ENCODE peak calls at places on chromosomes 1 and 21, in ten cellular contexts. Y is NCI-H2081; H is astrocyte; O is A172; B is ovary; J is anterior cingulate cortex; U is activated CD4-positive, CD25-positive, alpha-beta regulatory T cell treated with anti-CD3 and anti-CD28 coated beads, Interleukin-2, amount 50 U/mL, for 72 hours; M is NCI-H446 treated with DMSO at 0.1 percent for 48 hours; Q is esophagus squamous epithelium; N is caudate nucleus. T is an unnamed sample.
A peak's percentile ranks its signal among the peaks of the same experiment; 100 is the strongest.

GRCh38 chr1:50279622-50280320 is 143.5 kb downstream of the DMRTA2 start:
- DNase-seq in Y (no peak), H (no peak), O (peak; percentile 3), B (no peak), J (no peak), U (no peak), M (no peak), Q (no peak), N (no peak), T (peak; percentile 47)

GRCh38 chr1:33379631-33380354 is 51.1 kb downstream of the PHC2 start:
- DNase-seq in Y (no peak), H (no peak), O (no peak), B (no peak), J (no peak), U (no peak), M (no peak), Q (no peak), N (no peak), T (no peak)

GRCh38 chr1:202800742-202801141 is 7.5 kb downstream of the KDM5B start:
- DNase-seq in Y (no peak), H (no peak), O (no peak), B (no peak), J (no peak), U (no peak), M (no peak), Q (no peak), N (no peak), T (no peak)

GRCh38 chr1:119115301-119115700 is 25.2 kb downstream of the WARS2 start:
- DNase-seq in Y (no peak), H (no peak), O (no peak), B (no peak), J (no peak), U (no peak), M (peak; percentile 98), Q (no peak), N (no peak), T (no peak)

GRCh38 chr1:216183007-216183406 is 240.2 kb downstream of the USH2A start:
- DNase-seq in Y (no peak), H (peak; percentile 48), O (peak; percentile 76), B (no peak), J (no peak), U (no peak), M (peak; percentile 88), Q (no peak), N (no peak), T (no peak)

GRCh38 chr1:5658340-5659316 is 333.6 kb downstream of the NPHP4 start:
- DNase-seq in Y (no peak), H (no peak), O (no peak), B (no peak), J (no peak), U (no peak), M (no peak), Q (no peak), N (no peak), T (no peak)

GRCh38 chr1:47569681-47570470 is 132.0 kb downstream of the FOXD2 start:
- DNase-seq in Y (no peak), H (peak; percentile 95), O (peak; percentile 91), B (no peak), J (no peak), U (no peak), M (no peak), Q (no peak), N (no peak), T (peak; percentile 51)

GRCh38 chr1:67639336-67639735 is 45.7 kb upstream of the GADD45A start:
- DNase-seq in Y (no peak), H (no peak), O (no peak), B (no peak), J (no peak), U (no peak), M (no peak), Q (no peak), N (no peak), T (no peak)

GRCh38 chr1:159492575-159493323 is 43.1 kb downstream of the OR10J5 start:
- DNase-seq in Y (no peak), H (peak; percentile 72), O (peak; percentile 91), B (no peak), J (no peak), U (no peak), M (no peak), Q (no peak), N (no peak), T (no peak)

GRCh38 chr1:27864264-27864895 is 8.0 kb upstream of the THEMIS2 start:
- DNase-seq in Y (no peak), H (no peak), O (no peak), B (no peak), J (no peak), U (no peak), M (no peak), Q (no peak), N (no peak), T (no peak)

GRCh38 chr1:214683596-214683995 is 80.6 kb downstream of the CENPF start:
- DNase-seq in Y (no peak), H (no peak), O (no peak), B (no peak), J (no peak), U (no peak), M (no peak), Q (no peak), N (no peak), T (no peak)

GRCh38 chr1:208997726-208998312 is 585.7 kb upstream of the CAMK1G start:
- DNase-seq in Y (no peak), H (no peak), O (no peak), B (no peak), J (no peak), U (no peak), M (no peak), Q (no peak), N (no peak), T (peak; percentile 11)

GRCh38 chr1:91790296-91790851 is 95.6 kb downstream of the TGFBR3 start:
- DNase-seq in Y (no peak), H (no peak), O (no peak), B (no peak), J (no peak), U (no peak), M (no peak), Q (no peak), N (no peak), T (no peak)

GRCh38 chr1:10866314-10867091 is 70.1 kb upstream of the CASZ1 start:
- DNase-seq in Y (no peak), H (peak; percentile 16), O (peak; percentile 6), B (no peak), J (no peak), U (no peak), M (no peak), Q (no peak), N (no peak), T (peak; percentile 33)

GRCh38 chr1:113963281-113963906 is 15.9 kb upstream of the OLFML3 start:
- DNase-seq in Y (no peak), H (no peak), O (no peak), B (no peak), J (no peak), U (no peak), M (no peak), Q (no peak), N (no peak), T (no peak)

GRCh38 chr1:11793819-11794218 is 11.9 kb downstream of the MTHFR start:
- DNase-seq in Y (no peak), H (no peak), O (no peak), B (peak; percentile 31), J (no peak), U (no peak), M (no peak), Q (no peak), N (no peak), T (no peak)

GRCh38 chr1:32890516-32891240 is 4.4 kb downstream of the HPCA start:
- DNase-seq in Y (no peak), H (no peak), O (no peak), B (no peak), J (no peak), U (no peak), M (no peak), Q (no peak), N (no peak), T (no peak)

GRCh38 chr21:45892156-45892919 is 89.2 kb upstream of the COL6A1 start:
- DNase-seq in Y (no peak), H (no peak), O (no peak), B (no peak), J (no peak), U (no peak), M (no peak), Q (no peak), N (no peak), T (no peak)

GRCh38 chr21:16667395-16667794 is 845.4 kb upstream of the CXADR start:
- DNase-seq in Y (no peak), H (no peak), O (no peak), B (no peak), J (no peak), U (no peak), M (no peak), Q (no peak), N (no peak), T (no peak)

GRCh38 chr21:15775981-15776380 is 46.2 kb downstream of the USP25 start:
- DNase-seq in Y (no peak), H (peak; percentile 81), O (peak; percentile 65), B (no peak), J (no peak), U (no peak), M (no peak), Q (no peak), N (no peak), T (no peak)

GRCh38 chr1:23169727-23170335 is 1.2 kb upstream of the LUZP1 start:
- DNase-seq in Y (no peak), H (peak; percentile 67), O (no peak), B (peak; percentile 66), J (peak; percentile 52), U (no peak), M (peak; percentile 92), Q (peak; percentile 22), N (no peak), T (peak; percentile 87)

GRCh38 chr1:150161747-150162581 is 12.2 kb downstream of the PLEKHO1 start:
- DNase-seq in Y (no peak), H (peak; percentile 62), O (peak; percentile 64), B (no peak), J (no peak), U (no peak), M (no peak), Q (no peak), N (no peak), T (peak; percentile 52)

GRCh38 chr1:39755965-39756659 is 15.0 kb downstream of the OXCT2 start:
- DNase-seq in Y (no peak), H (no peak), O (no peak), B (no peak), J (no peak), U (no peak), M (no peak), Q (no peak), N (no peak), T (no peak)

GRCh38 chr1:183896466-183897026 is 91.6 kb downstream of the RGL1 start:
- DNase-seq in Y (no peak), H (peak; percentile 73), O (peak; percentile 41), B (no peak), J (no peak), U (no peak), M (no peak), Q (no peak), N (no peak), T (no peak)

GRCh38 chr1:244778356-244778755 is 57.1 kb upstream of the COX20 start:
- DNase-seq in Y (no peak), H (peak; percentile 89), O (peak; percentile 95), B (no peak), J (no peak), U (no peak), M (no peak), Q (no peak), N (no peak), T (peak; percentile 53)

GRCh38 chr1:12398135-12398450 is 168.3 kb downstream of the VPS13D start:
- DNase-seq in Y (no peak), H (no peak), O (no peak), B (no peak), J (no peak), U (no peak), M (no peak), Q (no peak), N (no peak), T (no peak)

GRCh38 chr1:47189844-47190562 is at the start of gene PDZK1IP1:
- DNase-seq in Y (no peak), H (peak; percentile 63), O (peak; percentile 76), B (peak; percentile 73), J (no peak), U (no peak), M (no peak), Q (no peak), N (no peak), T (peak; percentile 53)

GRCh38 chr1:9320520-9321479 is 28.1 kb downstream of the SPSB1 start:
- DNase-seq in Y (no peak), H (no peak), O (no peak), B (no peak), J (no peak), U (no peak), M (no peak), Q (no peak), N (no peak), T (no peak)

T was measured in A673.